ENCODE peak calls at places on chromosomes 6 and 20, in ten cellular contexts. O is activated T-cell treated with anti-CD3 and anti-CD28 coated beads, Interleukin-2, amount 50 U/mL, for 72 hours; D is C1 segment of cervical spinal cord; P is H1; R is NCI-H446 treated with DMSO at 0.1 percent for 48 hours; B is GM03348; V is left ventricle myocardium inferior; I is ACHN; C is dermis blood vessel endothelial cell; E is neural crest cell. F is an unnamed sample.

GRCh38 chr20:24782801-24783630 is 166.1 kb upstream of the CST7 start:
- DNase-seq in C (no peak), O (no peak), E (no peak), R (peak), D (no peak), I (no peak), B (no peak), P (no peak), V (no peak), F (peak)

GRCh38 chr6:94651239-94651638 is 926.1 kb upstream of the MANEA start:
- DNase-seq in V (no peak), I (no peak), P (no peak), B (no peak), C (no peak), E (no peak), D (no peak), R (no peak), O (no peak), F (no peak)

GRCh38 chr20:58306421-58307261 is 2.9 kb upstream of the RAB22A start:
- DNase-seq in C (peak), V (no peak), E (no peak), B (no peak), O (peak), D (no peak), I (peak), P (no peak), R (no peak), F (no peak)

GRCh38 chr20:34980543-34981213 is 25.0 kb downstream of the MYH7B start:
- DNase-seq in V (peak), P (peak), O (no peak), I (no peak), R (no peak), C (peak), D (no peak), B (no peak), E (no peak), F (peak)

GRCh38 chr20:35952480-35953410 is 1.6 kb downstream of the SCAND1 start:
- DNase-seq in E (no peak), P (no peak), R (peak), D (no peak), C (peak), I (peak), O (peak), B (peak), V (no peak), F (no peak)

GRCh38 chr20:15742627-15743026 is 830.6 kb downstream of the KIF16B start:
- DNase-seq in D (no peak), P (no peak), I (no peak), C (no peak), R (no peak), V (no peak), E (no peak), O (no peak), B (no peak), F (no peak)

GRCh38 chr20:51587145-51587544 is 44.6 kb upstream of the NFATC2 start:
- DNase-seq in I (no peak), R (no peak), E (no peak), B (no peak), P (no peak), O (no peak), D (no peak), C (no peak), V (no peak), F (no peak)

GRCh38 chr20:62635852-62636251 is 6.5 kb upstream of the SLCO4A1 start:
- DNase-seq in I (no peak), R (no peak), P (no peak), O (no peak), C (no peak), E (no peak), V (no peak), B (no peak), D (no peak), F (no peak)

GRCh38 chr6:100344761-100345160 is 120.0 kb downstream of the SIM1 start:
- DNase-seq in R (no peak), D (no peak), V (no peak), B (peak), O (no peak), P (no peak), C (no peak), E (no peak), I (no peak), F (no peak)

GRCh38 chr6:82095091-82095490 is 152.5 kb downstream of the IBTK start:
- DNase-seq in E (no peak), O (no peak), B (no peak), C (no peak), V (no peak), I (no peak), P (no peak), D (no peak), R (no peak), F (no peak)

GRCh38 chr6:126127662-126128061 is 141.3 kb downstream of the TRMT11 start:
- DNase-seq in P (no peak), O (no peak), I (peak), D (no peak), R (no peak), C (no peak), B (no peak), E (no peak), V (no peak), F (no peak)

GRCh38 chr20:38649275-38649891 is 47.8 kb downstream of the ARHGAP40 start:
- DNase-seq in O (peak), C (peak), E (peak), I (peak), P (peak), R (peak), B (peak), D (no peak), V (no peak), F (peak)

GRCh38 chr6:70315096-70315751 is 12.3 kb upstream of the COL9A1 start:
- DNase-seq in R (no peak), C (no peak), P (no peak), I (no peak), V (no peak), D (no peak), O (no peak), B (no peak), E (no peak), F (no peak)

GRCh38 chr6:157774153-157775135 is 48.6 kb upstream of the SNX9 start:
- DNase-seq in E (no peak), P (no peak), D (no peak), B (peak), I (no peak), R (no peak), O (no peak), V (no peak), C (no peak), F (no peak)

GRCh38 chr6:155325700-155326516 is 11.6 kb upstream of the TFB1M start:
- DNase-seq in V (no peak), R (no peak), E (no peak), B (no peak), I (no peak), D (no peak), O (no peak), P (no peak), C (no peak), F (no peak)

GRCh38 chr6:158078320-158078719 is 89.7 kb downstream of the SERAC1 start:
- DNase-seq in P (no peak), V (no peak), I (no peak), B (no peak), E (no peak), C (no peak), R (no peak), O (no peak), D (no peak), F (no peak)

GRCh38 chr6:154848580-154848979 is 115.4 kb downstream of the SCAF8 start:
- DNase-seq in R (peak), I (no peak), D (no peak), C (peak), O (no peak), E (no peak), P (no peak), V (no peak), B (no peak), F (no peak)

GRCh38 chr6:127949251-127949650 is 48.4 kb upstream of the THEMIS start:
- DNase-seq in O (no peak), C (no peak), P (no peak), V (no peak), I (no peak), D (no peak), B (no peak), R (no peak), E (no peak), F (no peak)

GRCh38 chr6:107956586-107957164 is 1.3 kb downstream of the SEC63 start:
- DNase-seq in O (no peak), E (no peak), D (no peak), B (peak), V (no peak), R (no peak), C (peak), I (peak), P (no peak), F (no peak)

GRCh38 chr6:90078513-90079289 is 184.4 kb downstream of the GJA10 start:
- DNase-seq in B (no peak), D (no peak), I (no peak), O (peak), C (no peak), V (no peak), R (no peak), P (no peak), E (no peak), F (no peak)

GRCh38 chr6:154352898-154353585 is 3.6 kb downstream of the IPCEF1 start:
- DNase-seq in C (no peak), B (no peak), D (no peak), V (no peak), O (peak), I (no peak), P (no peak), R (no peak), E (no peak), F (no peak)

GRCh38 chr6:15073344-15073789 is 172.5 kb upstream of the JARID2 start:
- DNase-seq in D (peak), V (no peak), I (no peak), R (no peak), O (peak), C (no peak), B (no peak), E (no peak), P (no peak), F (no peak)

GRCh38 chr6:161168281-161168891 is 105.5 kb downstream of the AGPAT4 start:
- DNase-seq in C (peak), E (no peak), V (no peak), P (no peak), R (peak), I (peak), B (peak), D (no peak), O (no peak), F (peak)

GRCh38 chr6:107458687-107459282 is 579 bp downstream of the PDSS2 start:
- DNase-seq in V (peak), O (no peak), P (no peak), C (peak), D (no peak), R (no peak), B (peak), I (peak), E (no peak), F (no peak)

GRCh38 chr6:32952817-32953739 is at the start of gene HLA-DMA:
- DNase-seq in O (peak), E (peak), D (peak), C (peak), R (peak), P (peak), V (peak), I (peak), B (peak), F (peak)